ENCODE peak calls at places on chromosome 19, in four cellular contexts. M, P, J and S are unnamed samples.

GRCh38 chr19:7533281-7533819 is 2.2 kb upstream of the PNPLA6 start:
- DNase-seq in J (peak; percentile 87), P (no peak), M (peak; percentile 80), S (no peak)

GRCh38 chr19:29879655-29879974 is 62.4 kb upstream of the URI1 start:
- DNase-seq in M (no peak), P (no peak), J (no peak), S (no peak)

GRCh38 chr19:32287811-32288227 is 57.6 kb upstream of the ZNF507 start:
- DNase-seq in J (peak; percentile 81), M (peak; percentile 67), P (peak; percentile 75), S (peak; percentile 68)

GRCh38 chr19:39858541-39858940 is 12.4 kb upstream of the FBL start:
- DNase-seq in M (no peak), P (no peak), J (no peak), S (no peak)

GRCh38 chr19:10114651-10115391 is 3.3 kb downstream of the P2RY11 start:
- DNase-seq in P (no peak), M (no peak), J (no peak), S (no peak)

GRCh38 chr19:55085923-55086715 is 10.4 kb downstream of the EPS8L1 start:
- DNase-seq in M (no peak), J (no peak), P (peak; percentile 66), S (no peak)

GRCh38 chr19:47729468-47729798 is 15.9 kb upstream of the NOP53 start:
- DNase-seq in J (peak; percentile 74), P (peak; percentile 82), M (peak; percentile 64), S (no peak)

GRCh38 chr19:49224856-49225255 is 67.3 kb downstream of the TRPM4 start:
- DNase-seq in J (peak; percentile 50), M (peak; percentile 37), P (no peak), S (peak; percentile 70)

GRCh38 chr19:48511800-48512503 is at the start of gene LMTK3:
- DNase-seq in J (no peak), P (no peak), M (no peak), S (no peak)

GRCh38 chr19:11058246-11059030 is 30.8 kb upstream of the LDLR start:
- DNase-seq in P (no peak), J (no peak), M (no peak), S (no peak)

GRCh38 chr19:48329167-48329891 is 4.0 kb downstream of the EMP3 start:
- DNase-seq in P (no peak), J (no peak), M (no peak), S (no peak)

GRCh38 chr19:16589917-16590316 is 17.7 kb upstream of the SLC35E1 start:
- DNase-seq in J (no peak), M (no peak), P (peak; percentile 61), S (no peak)

GRCh38 chr19:15091918-15092753 is 10.1 kb downstream of the OR1I1 start:
- DNase-seq in M (no peak), J (no peak), P (no peak), S (peak; percentile 53)

GRCh38 chr19:49395581-49396407 is 7.7 kb downstream of the KASH5 start:
- DNase-seq in J (no peak), P (no peak), M (no peak), S (no peak)

GRCh38 chr19:41299755-41300089 is 10.2 kb upstream of the CCDC97 start:
- DNase-seq in M (peak; percentile 80), J (peak; percentile 90), P (peak; percentile 84), S (peak; percentile 78)

GRCh38 chr19:58217607-58218391 is 10.9 kb upstream of the ZNF544 start:
- DNase-seq in P (no peak), J (no peak), M (no peak), S (no peak)

GRCh38 chr19:7658219-7658686 is 10.6 kb upstream of the RETN start:
- DNase-seq in M (no peak), J (no peak), P (no peak), S (no peak)

DNA sequence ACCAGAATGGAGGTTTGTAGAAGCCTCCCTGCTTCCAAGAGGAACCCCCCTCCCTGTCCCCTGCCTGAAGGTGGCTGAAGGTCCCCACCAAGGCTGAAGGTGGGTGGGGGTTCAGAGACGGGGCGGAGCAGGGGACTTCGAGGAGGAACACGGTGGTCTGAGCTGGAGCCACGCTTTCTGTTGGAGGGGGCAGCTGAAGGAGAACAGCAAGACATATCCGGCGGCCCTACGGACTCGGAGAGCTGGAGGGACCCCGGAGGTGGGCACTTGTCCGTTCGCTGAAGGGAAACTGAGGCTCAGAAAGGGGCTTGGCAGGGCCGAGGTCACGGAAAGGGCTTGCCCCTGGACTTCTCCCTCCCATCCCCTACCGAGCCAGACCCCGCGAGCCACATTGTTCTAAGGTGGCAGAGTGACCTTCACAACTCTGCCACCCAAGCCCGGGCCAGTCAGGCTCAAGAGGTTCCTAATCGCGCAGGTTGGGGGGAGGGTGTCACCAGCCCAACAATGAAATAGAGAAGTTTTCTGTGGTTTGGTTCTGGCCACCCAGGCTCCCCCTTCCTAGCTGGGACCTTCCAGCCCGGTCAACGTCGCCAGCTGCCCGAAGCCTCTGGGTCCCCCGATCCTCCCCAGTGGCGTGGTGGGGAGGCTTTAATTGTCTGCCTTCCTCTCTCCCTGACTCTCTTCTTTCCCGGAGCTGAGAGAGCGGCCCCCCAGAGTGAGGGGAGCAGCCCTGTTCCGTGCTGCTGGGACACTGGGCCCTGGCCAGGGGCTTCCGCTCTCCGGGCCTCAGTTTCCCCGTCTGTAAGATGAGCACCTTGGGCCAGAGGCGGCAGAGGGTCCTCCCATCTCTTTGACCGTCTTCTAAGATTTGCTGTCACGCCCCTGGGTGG is 15.5 kb upstream of the KCNN1 start:
- DNase-seq in J (no peak), M (no peak), P (no peak), S (no peak)
- H3K4me3 ChIP-seq in J (no peak overlapping the region), M (no peak overlapping the region), P (peak overlapping the region; percentile 28), S (no peak overlapping the region)

DNA sequence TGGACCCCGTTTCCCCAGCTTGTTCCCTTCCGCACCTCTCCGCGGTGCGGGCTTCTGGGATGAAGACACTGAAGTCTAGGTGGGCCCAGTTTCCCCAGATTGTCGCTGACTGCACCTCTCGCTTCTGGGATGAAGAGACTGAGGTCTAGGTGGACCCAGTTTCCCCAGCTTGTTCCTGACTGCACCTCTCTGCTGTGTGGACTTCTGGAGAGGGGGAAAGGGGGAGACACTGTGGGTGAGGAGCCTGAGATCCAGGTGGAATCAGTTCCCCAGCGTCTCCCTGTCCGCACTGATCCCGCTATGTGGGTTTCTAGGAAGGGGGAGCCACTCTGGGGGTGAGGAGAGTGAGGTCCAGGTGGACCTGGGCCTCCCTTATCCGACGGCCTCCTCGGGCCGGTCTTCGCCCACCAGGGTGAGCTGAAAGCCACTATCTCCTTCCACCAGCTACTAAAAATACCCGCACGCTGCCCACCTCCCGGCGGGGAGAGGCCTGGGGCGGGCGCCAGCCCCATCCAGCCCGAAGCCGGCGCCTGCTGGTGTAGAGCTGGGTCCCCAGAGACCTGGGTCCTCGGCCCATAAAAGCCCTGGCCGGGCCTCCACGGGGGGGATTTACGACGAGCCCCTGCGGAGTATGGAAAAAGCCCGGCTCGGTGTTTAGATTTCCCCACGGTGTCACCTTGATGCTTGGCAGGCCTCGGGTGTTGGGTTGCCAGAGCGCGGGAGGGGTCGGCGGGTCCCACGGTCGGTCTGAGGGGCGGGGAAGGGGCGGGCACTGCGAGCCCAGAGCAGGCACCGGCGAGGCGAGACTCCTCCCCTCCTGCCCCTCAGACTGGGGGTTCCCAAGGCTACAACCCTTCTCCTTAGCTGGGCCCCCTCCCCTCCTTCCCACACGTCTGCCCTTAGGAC is 10.6 kb downstream of the FUT6 start:
- DNase-seq in J (peak; percentile 69), P (no peak), M (no peak), S (no peak)
- H3K4me3 ChIP-seq in J (peak overlapping the region; percentile 41), P (peak overlapping the region; percentile 54), M (peak overlapping the region; percentile 52), S (peak overlapping the region; percentile 61)

DNA sequence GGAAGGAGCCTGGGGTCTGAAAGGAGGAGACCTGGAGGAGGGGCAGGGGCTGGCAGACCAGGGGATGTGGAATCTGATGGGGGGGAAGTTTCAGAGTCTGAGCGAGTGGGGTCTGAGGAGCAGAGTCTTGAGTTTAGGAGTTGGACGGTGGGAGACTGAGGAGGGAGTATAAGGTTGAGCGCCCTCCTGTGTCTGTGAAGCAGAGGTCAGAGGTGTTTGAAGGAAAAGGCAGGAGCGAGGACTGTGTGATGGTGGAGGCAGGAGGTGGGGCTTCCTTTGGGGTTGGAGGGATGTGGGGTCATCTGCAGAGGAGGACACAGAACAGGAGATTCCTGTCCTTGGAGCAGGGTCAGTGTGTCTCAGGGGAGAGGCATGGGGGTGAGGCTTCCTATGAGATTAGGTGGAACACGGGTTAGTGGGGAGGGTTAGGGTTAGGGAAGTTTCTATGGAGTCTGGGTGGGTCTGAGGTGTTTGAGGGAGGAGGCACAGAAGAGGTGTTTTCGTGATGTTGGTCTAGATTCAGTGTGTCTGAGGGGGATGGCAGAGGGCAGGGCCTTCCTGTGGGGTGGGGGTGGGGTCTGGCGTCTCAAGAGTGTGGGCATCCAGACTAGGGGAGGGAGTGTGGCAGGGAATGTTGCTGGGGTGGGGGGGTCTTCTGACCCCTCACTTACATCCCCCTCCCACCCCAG is 8.3 kb downstream of the RYR1 start:
- DNase-seq in M (no peak), P (no peak), J (no peak), S (no peak)
- H3K4me3 ChIP-seq in M (no peak overlapping the region), P (no peak overlapping the region), J (no peak overlapping the region), S (no peak overlapping the region)

DNA sequence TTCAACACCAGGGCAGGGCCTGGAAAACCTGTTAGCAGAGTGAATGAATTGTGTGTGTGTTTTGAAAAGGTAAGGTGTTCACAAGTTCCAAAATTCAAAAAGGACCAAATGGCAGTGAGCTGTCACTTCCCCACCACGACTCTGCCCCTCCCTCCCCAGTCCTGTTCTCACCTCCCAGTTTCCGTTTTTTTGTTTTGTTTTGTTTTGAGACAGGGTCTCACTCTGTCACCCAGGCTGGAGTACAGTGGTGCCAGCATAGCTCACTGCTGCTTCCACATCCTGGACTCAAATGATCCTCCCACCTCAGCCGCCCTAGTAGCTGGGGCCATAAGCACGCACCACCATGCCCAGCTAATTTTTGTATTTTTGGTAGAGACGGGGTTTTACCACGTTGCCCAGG is 20.3 kb upstream of the BCL3 start:
- DNase-seq in P (no peak), J (no peak), M (no peak), S (no peak)
- H3K4me3 ChIP-seq in P (no peak overlapping the region), J (no peak overlapping the region), M (no peak overlapping the region), S (no peak overlapping the region)